ENCODE peak calls at places on chromosomes 3 and 15, in nine cellular contexts. One of them, this sample, is unnamed.

GRCh38 chr3:14358426-14359211 is 43.8 kb upstream of the SLC6A6 start:
- DNase-seq in brain microvascular endothelial cell: peak
- DNase-seq in heart left ventricle: peak
- DNase-seq in ovary: peak
- DNase-seq in mucosa of descending colon: peak
- DNase-seq in lower leg skin: peak
- DNase-seq in neural progenitor cell: peak
- DNase-seq in astrocyte of the spinal cord: peak
- DNase-seq in HFF-Myc: peak
- DNase-seq in this sample: peak

GRCh38 chr3:123791417-123791816 is 92.7 kb downstream of the MYLK start:
- DNase-seq in brain microvascular endothelial cell: peak
- DNase-seq in heart left ventricle: no peak
- DNase-seq in ovary: no peak
- DNase-seq in mucosa of descending colon: no peak
- DNase-seq in lower leg skin: no peak
- DNase-seq in neural progenitor cell: no peak
- DNase-seq in astrocyte of the spinal cord: peak
- DNase-seq in HFF-Myc: peak
- DNase-seq in this sample: peak

GRCh38 chr3:79983063-79983561 is 215.3 kb upstream of the ROBO1 start:
- DNase-seq in brain microvascular endothelial cell: no peak
- DNase-seq in heart left ventricle: no peak
- DNase-seq in ovary: no peak
- DNase-seq in mucosa of descending colon: no peak
- DNase-seq in lower leg skin: no peak
- DNase-seq in neural progenitor cell: no peak
- DNase-seq in astrocyte of the spinal cord: no peak
- DNase-seq in HFF-Myc: no peak
- DNase-seq in this sample: no peak

GRCh38 chr15:90037961-90038633 is 37.0 kb downstream of the ZNF710 start:
- DNase-seq in brain microvascular endothelial cell: peak
- DNase-seq in heart left ventricle: no peak
- DNase-seq in ovary: no peak
- DNase-seq in mucosa of descending colon: no peak
- DNase-seq in lower leg skin: no peak
- DNase-seq in neural progenitor cell: no peak
- DNase-seq in astrocyte of the spinal cord: no peak
- DNase-seq in HFF-Myc: no peak
- DNase-seq in this sample: no peak

GRCh38 chr3:31880020-31880419 is 101.0 kb downstream of the OSBPL10 start:
- DNase-seq in brain microvascular endothelial cell: no peak
- DNase-seq in heart left ventricle: no peak
- DNase-seq in ovary: no peak
- DNase-seq in mucosa of descending colon: no peak
- DNase-seq in lower leg skin: no peak
- DNase-seq in neural progenitor cell: no peak
- DNase-seq in astrocyte of the spinal cord: no peak
- DNase-seq in HFF-Myc: no peak
- DNase-seq in this sample: no peak

GRCh38 chr3:188954590-188955208 is 217.1 kb upstream of the TPRG1 start:
- DNase-seq in brain microvascular endothelial cell: peak
- DNase-seq in heart left ventricle: peak
- DNase-seq in ovary: peak
- DNase-seq in mucosa of descending colon: peak
- DNase-seq in lower leg skin: peak
- DNase-seq in neural progenitor cell: peak
- DNase-seq in astrocyte of the spinal cord: peak
- DNase-seq in HFF-Myc: peak
- DNase-seq in this sample: peak

GRCh38 chr3:34077796-34078195 is 279.4 kb downstream of the PDCD6IP start:
- DNase-seq in brain microvascular endothelial cell: no peak
- DNase-seq in heart left ventricle: no peak
- DNase-seq in ovary: no peak
- DNase-seq in mucosa of descending colon: no peak
- DNase-seq in lower leg skin: no peak
- DNase-seq in neural progenitor cell: peak
- DNase-seq in astrocyte of the spinal cord: no peak
- DNase-seq in HFF-Myc: no peak
- DNase-seq in this sample: no peak

GRCh38 chr3:11136116-11136515 is 18.2 kb upstream of the HRH1 start:
- DNase-seq in brain microvascular endothelial cell: no peak
- DNase-seq in heart left ventricle: no peak
- DNase-seq in ovary: no peak
- DNase-seq in mucosa of descending colon: no peak
- DNase-seq in lower leg skin: no peak
- DNase-seq in neural progenitor cell: no peak
- DNase-seq in astrocyte of the spinal cord: peak
- DNase-seq in HFF-Myc: no peak
- DNase-seq in this sample: peak

GRCh38 chr15:99248000-99248727 is 1.2 kb downstream of the TTC23 start:
- DNase-seq in brain microvascular endothelial cell: no peak
- DNase-seq in heart left ventricle: no peak
- DNase-seq in ovary: no peak
- DNase-seq in mucosa of descending colon: no peak
- DNase-seq in lower leg skin: no peak
- DNase-seq in neural progenitor cell: peak
- DNase-seq in astrocyte of the spinal cord: no peak
- DNase-seq in HFF-Myc: no peak
- DNase-seq in this sample: no peak

GRCh38 chr15:85312925-85313324 is 67.5 kb upstream of the AKAP13 start:
- DNase-seq in brain microvascular endothelial cell: peak
- DNase-seq in heart left ventricle: no peak
- DNase-seq in ovary: no peak
- DNase-seq in mucosa of descending colon: no peak
- DNase-seq in lower leg skin: no peak
- DNase-seq in neural progenitor cell: no peak
- DNase-seq in astrocyte of the spinal cord: peak
- DNase-seq in HFF-Myc: no peak
- DNase-seq in this sample: peak

GRCh38 chr3:113035387-113035982 is 44.7 kb downstream of the GTPBP8 start:
- DNase-seq in brain microvascular endothelial cell: peak
- DNase-seq in heart left ventricle: peak
- DNase-seq in ovary: no peak
- DNase-seq in mucosa of descending colon: peak
- DNase-seq in lower leg skin: peak
- DNase-seq in neural progenitor cell: peak
- DNase-seq in astrocyte of the spinal cord: peak
- DNase-seq in HFF-Myc: no peak
- DNase-seq in this sample: no peak

GRCh38 chr3:115836944-115837343 is 213.6 kb downstream of the GAP43 start:
- DNase-seq in brain microvascular endothelial cell: no peak
- DNase-seq in heart left ventricle: no peak
- DNase-seq in ovary: no peak
- DNase-seq in mucosa of descending colon: no peak
- DNase-seq in lower leg skin: no peak
- DNase-seq in neural progenitor cell: peak
- DNase-seq in astrocyte of the spinal cord: peak
- DNase-seq in HFF-Myc: no peak
- DNase-seq in this sample: no peak

DNA sequence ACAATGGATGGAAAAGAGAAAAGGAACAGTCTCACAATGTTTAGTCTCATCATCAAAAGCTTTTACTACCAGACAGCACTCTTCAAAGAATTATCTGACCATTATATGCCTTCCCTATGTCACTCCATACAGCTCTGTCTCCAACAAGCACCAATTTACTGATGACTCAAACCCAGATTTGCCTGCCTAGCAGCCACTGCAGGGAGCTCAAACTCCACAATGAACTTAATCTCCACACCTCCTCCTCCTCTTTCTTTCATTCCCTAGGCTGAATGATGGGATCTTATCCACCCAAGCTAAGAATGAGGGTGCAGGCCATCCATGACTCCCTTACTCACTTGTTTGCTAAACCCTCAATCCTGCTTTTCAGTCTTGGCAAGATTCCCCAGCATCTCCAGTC is 45.5 kb downstream of the NBEAL2 start:
- DNase-seq in brain microvascular endothelial cell: peak
- DNase-seq in heart left ventricle: no peak
- DNase-seq in ovary: no peak
- DNase-seq in mucosa of descending colon: no peak
- DNase-seq in lower leg skin: no peak
- DNase-seq in neural progenitor cell: no peak
- DNase-seq in astrocyte of the spinal cord: peak
- DNase-seq in HFF-Myc: no peak
- DNase-seq in this sample: no peak
- TF ChIP-seq CTCF in brain microvascular endothelial cell: no peak
- TF ChIP-seq CTCF in heart left ventricle: no peak
- TF ChIP-seq CTCF in ovary: no peak
- TF ChIP-seq CTCF in mucosa of descending colon: no peak
- TF ChIP-seq CTCF in lower leg skin: no peak
- TF ChIP-seq CTCF in neural progenitor cell: no peak
- TF ChIP-seq CTCF in astrocyte of the spinal cord: peak
- TF ChIP-seq CTCF in HFF-Myc: no peak
- TF ChIP-seq CTCF in this sample: no peak

DNA sequence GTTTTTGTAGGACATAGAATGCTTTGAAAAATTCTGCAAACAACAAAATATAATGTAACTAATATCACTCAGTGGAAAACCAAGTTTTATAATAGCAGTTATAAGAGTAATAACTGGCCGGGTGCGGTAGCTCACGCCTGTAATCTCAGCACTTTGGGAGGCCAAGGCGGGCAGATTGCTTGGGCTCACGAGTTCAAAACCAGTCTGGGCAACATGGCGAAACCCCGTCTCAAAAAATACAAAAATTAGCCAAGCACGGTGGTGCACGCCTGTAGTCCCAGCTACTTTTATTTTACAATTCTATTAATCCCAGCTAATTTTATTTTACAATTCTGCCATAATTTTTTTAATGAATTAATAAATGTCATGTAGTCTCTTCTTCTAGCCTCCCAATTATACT is 2.3 kb downstream of the DENND4A start:
- DNase-seq in brain microvascular endothelial cell: no peak
- DNase-seq in heart left ventricle: no peak
- DNase-seq in ovary: no peak
- DNase-seq in mucosa of descending colon: no peak
- DNase-seq in lower leg skin: no peak
- DNase-seq in neural progenitor cell: no peak
- DNase-seq in astrocyte of the spinal cord: no peak
- DNase-seq in HFF-Myc: no peak
- DNase-seq in this sample: no peak
- H3K4me3 ChIP-seq in brain microvascular endothelial cell: no peak
- H3K4me3 ChIP-seq in heart left ventricle: no peak
- H3K4me3 ChIP-seq in ovary: no peak
- H3K4me3 ChIP-seq in mucosa of descending colon: no peak
- H3K4me3 ChIP-seq in lower leg skin: no peak
- H3K4me3 ChIP-seq in neural progenitor cell: no peak
- H3K4me3 ChIP-seq in astrocyte of the spinal cord: no peak
- H3K4me3 ChIP-seq in HFF-Myc: no peak
- H3K4me3 ChIP-seq in this sample: no peak

GRCh38 chr15:88391006-88391405 is 76.2 kb downstream of the MRPL46 start:
- DNase-seq in brain microvascular endothelial cell: no peak
- DNase-seq in heart left ventricle: no peak
- DNase-seq in ovary: no peak
- DNase-seq in mucosa of descending colon: no peak
- DNase-seq in lower leg skin: no peak
- DNase-seq in neural progenitor cell: no peak
- DNase-seq in astrocyte of the spinal cord: no peak
- DNase-seq in HFF-Myc: no peak
- DNase-seq in this sample: no peak
- TF ChIP-seq CTCF in brain microvascular endothelial cell: no peak
- TF ChIP-seq CTCF in heart left ventricle: no peak
- TF ChIP-seq CTCF in ovary: no peak
- TF ChIP-seq CTCF in mucosa of descending colon: no peak
- TF ChIP-seq CTCF in lower leg skin: no peak
- TF ChIP-seq CTCF in neural progenitor cell: no peak
- TF ChIP-seq CTCF in astrocyte of the spinal cord: no peak
- TF ChIP-seq CTCF in HFF-Myc: no peak
- TF ChIP-seq CTCF in this sample: no peak

GRCh38 chr3:187750513-187751123 is 5.3 kb upstream of the BCL6 start:
- DNase-seq in brain microvascular endothelial cell: no peak
- DNase-seq in heart left ventricle: no peak
- DNase-seq in ovary: no peak
- DNase-seq in mucosa of descending colon: peak
- DNase-seq in lower leg skin: no peak
- DNase-seq in neural progenitor cell: peak
- DNase-seq in astrocyte of the spinal cord: peak
- DNase-seq in HFF-Myc: no peak
- DNase-seq in this sample: no peak
- H3K4me3 ChIP-seq in brain microvascular endothelial cell: peak
- H3K4me3 ChIP-seq in heart left ventricle: no peak
- H3K4me3 ChIP-seq in ovary: peak
- H3K4me3 ChIP-seq in mucosa of descending colon: no peak
- H3K4me3 ChIP-seq in lower leg skin: no peak
- H3K4me3 ChIP-seq in neural progenitor cell: peak
- H3K4me3 ChIP-seq in astrocyte of the spinal cord: peak
- H3K4me3 ChIP-seq in HFF-Myc: no peak
- H3K4me3 ChIP-seq in this sample: no peak

DNA sequence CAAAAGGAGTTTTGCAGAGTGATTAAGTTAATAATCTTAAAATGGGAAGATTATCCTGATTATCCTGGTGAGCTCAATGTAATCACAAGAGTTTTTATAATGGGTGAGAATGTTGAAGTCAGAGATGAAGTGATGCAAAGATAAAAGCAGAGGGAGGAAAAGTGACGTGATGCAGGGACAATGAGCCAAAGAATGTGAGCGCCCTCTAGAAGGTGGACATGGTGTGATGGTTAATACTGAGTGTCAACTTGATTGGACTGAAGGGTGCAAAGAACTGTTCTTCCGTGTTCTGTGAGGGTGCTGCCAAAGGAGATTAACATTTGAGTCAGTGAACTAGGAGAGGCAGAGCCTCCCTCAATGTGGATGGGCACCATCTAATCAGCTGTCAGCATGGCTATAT is 569.6 kb upstream of the AGTR1 start:
- DNase-seq in brain microvascular endothelial cell: no peak
- DNase-seq in heart left ventricle: no peak
- DNase-seq in ovary: no peak
- DNase-seq in mucosa of descending colon: no peak
- DNase-seq in lower leg skin: no peak
- DNase-seq in neural progenitor cell: peak
- DNase-seq in astrocyte of the spinal cord: no peak
- DNase-seq in HFF-Myc: no peak
- DNase-seq in this sample: no peak
- TF ChIP-seq CTCF in brain microvascular endothelial cell: no peak
- TF ChIP-seq CTCF in heart left ventricle: no peak
- TF ChIP-seq CTCF in ovary: no peak
- TF ChIP-seq CTCF in mucosa of descending colon: no peak
- TF ChIP-seq CTCF in lower leg skin: no peak
- TF ChIP-seq CTCF in neural progenitor cell: peak
- TF ChIP-seq CTCF in astrocyte of the spinal cord: no peak
- TF ChIP-seq CTCF in HFF-Myc: no peak
- TF ChIP-seq CTCF in this sample: no peak

This sample was measured in astrocyte of the cerebellum.